ENCODE peak calls at places on chromosomes 6 and 20, in five cellular contexts. E, U, P, F and T are unnamed samples.

GRCh38 chr6:124573953-124574352 is 388.3 kb upstream of the RNF217 start:
- DNase-seq in U (no peak), P (no peak), E (no peak), F (no peak), T (no peak)

GRCh38 chr6:47534063-47534462 is 56.5 kb downstream of the CD2AP start:
- DNase-seq in P (no peak), U (no peak), F (no peak), E (no peak), T (no peak)

GRCh38 chr6:134714679-134715078 is 235.2 kb downstream of the ALDH8A1 start:
- DNase-seq in U (peak; percentile 54), P (no peak), F (no peak), E (no peak), T (no peak)

GRCh38 chr20:6504826-6505225 is 262.7 kb upstream of the BMP2 start:
- DNase-seq in P (no peak), F (no peak), U (no peak), E (no peak), T (no peak)

GRCh38 chr20:50399003-50399916 is 110.9 kb upstream of the PTPN1 start:
- DNase-seq in E (no peak), U (no peak), F (peak; percentile 94), P (peak; percentile 87), T (no peak)

GRCh38 chr6:33406161-33406560 is 4.7 kb upstream of the PHF1 start:
- DNase-seq in U (no peak), P (no peak), E (no peak), F (no peak), T (no peak)

GRCh38 chr6:43516367-43516696 is 394 bp downstream of the YIPF3 start:
- DNase-seq in U (no peak), F (no peak), E (no peak), P (no peak), T (no peak)

GRCh38 chr6:72151742-72152141 is 265.4 kb downstream of the RIMS1 start:
- DNase-seq in F (no peak), P (no peak), U (no peak), E (no peak), T (no peak)

GRCh38 chr20:50472693-50473610 is 37.2 kb upstream of the PTPN1 start:
- DNase-seq in E (no peak), P (no peak), U (no peak), F (no peak), T (no peak)

GRCh38 chr20:51413753-51414323 is 128.7 kb downstream of the NFATC2 start:
- DNase-seq in U (no peak), F (no peak), E (peak; percentile 54), P (no peak), T (no peak)

GRCh38 chr6:24923885-24924401 is 11.8 kb downstream of the RIPOR2 start:
- DNase-seq in F (no peak), U (no peak), E (no peak), P (no peak), T (no peak)

GRCh38 chr20:35171438-35171752 is 477 bp upstream of the PROCR start:
- DNase-seq in U (no peak), P (no peak), E (no peak), F (no peak), T (no peak)

GRCh38 chr20:58450259-58450658 is 61.2 kb downstream of the VAPB start:
- DNase-seq in U (no peak), F (no peak), P (no peak), E (no peak), T (no peak)
- TF ChIP-seq CTCF in U (no peak), F (no peak), P (no peak), E (no peak), T (no peak)

GRCh38 chr6:2744778-2745177 is 5.9 kb downstream of the MYLK4 start:
- DNase-seq in F (no peak), E (no peak), U (no peak), P (no peak), T (no peak)
- H3K27ac ChIP-seq in F (peak overlapping the region; percentile 76), E (no peak overlapping the region), U (peak overlapping the region; percentile 66), P (no peak overlapping the region), T (no peak overlapping the region)

DNA sequence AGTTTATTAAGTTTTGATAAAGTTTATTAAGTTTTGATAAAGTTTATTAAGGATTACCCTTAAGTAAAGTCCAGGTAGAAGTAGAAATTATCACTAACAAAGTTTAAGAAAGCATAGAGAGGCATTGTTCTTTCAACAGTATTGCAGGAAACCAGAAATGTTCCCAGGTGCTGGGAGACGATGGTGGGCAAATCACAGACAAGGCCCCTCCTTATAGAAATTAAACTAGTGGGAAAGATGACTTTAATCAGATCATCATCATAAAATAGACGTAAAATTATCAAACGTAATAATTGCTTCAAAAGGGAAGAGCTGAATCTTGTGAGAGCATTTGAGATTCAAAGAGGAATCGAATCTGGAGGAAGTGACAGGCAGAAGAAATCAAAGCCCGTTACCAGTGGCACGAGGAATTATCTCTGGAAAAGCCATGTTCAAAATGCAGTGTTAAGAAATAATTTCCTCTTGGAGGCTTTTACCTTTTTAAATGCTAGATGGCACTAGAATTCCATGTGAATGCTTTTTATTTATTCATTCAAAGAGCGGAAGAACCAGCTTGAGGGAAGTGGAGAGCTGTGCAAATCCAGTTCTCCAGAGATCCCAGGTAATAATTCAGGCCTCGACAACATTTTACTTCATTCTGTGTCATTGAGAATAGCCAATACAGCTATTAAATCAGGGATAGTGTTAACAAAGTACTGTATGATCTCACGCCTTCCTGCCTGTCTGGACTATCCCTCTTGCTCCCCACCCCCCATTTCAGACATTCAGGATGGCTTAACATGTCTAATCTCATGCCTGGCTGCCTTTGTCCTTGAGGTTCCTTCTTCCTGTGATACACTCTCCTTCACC is 1.0 kb upstream of the APMAP start:
- DNase-seq in P (no peak), E (no peak), F (peak; percentile 6), U (peak; percentile 67), T (no peak)
- TF ChIP-seq CTCF in P (no peak), E (no peak), F (peak; percentile 66), U (peak; percentile 40), T (peak; percentile 20)

DNA sequence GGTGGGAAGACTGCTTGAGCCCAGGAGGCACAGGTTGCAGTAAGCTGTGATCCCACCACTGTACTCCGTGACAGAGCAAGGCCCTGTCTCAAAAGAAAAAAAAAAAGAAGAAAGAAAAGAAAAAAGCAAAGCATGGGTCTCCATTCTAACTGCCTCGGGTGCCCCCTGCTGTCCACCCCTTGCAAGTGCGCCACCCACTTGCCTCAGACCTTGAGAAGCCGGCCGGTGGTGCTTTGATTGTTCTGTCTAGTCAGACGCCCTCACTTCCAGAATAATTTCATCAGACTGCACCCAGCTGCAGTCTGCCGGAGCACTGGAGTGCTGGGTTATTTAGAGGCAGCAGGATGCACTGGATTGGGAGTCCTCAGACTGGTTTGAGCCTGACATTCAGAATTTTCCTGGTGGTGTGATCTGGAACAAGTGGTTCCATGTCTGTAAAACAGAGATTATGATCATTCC is 17.6 kb upstream of the TM9SF4 start:
- DNase-seq in U (peak; percentile 88), F (peak; percentile 75), E (peak; percentile 76), P (peak; percentile 39), T (peak; percentile 65)
- H3K27ac ChIP-seq in U (no peak overlapping the region), F (no peak overlapping the region), E (no peak overlapping the region), P (no peak overlapping the region), T (no peak overlapping the region)

GRCh38 chr6:168616807-168617756 is 176.1 kb downstream of the SMOC2 start:
- DNase-seq in P (no peak), E (no peak), F (peak; percentile 66), U (no peak), T (peak; percentile 28)
- TF ChIP-seq CTCF in P (peak; percentile 34), E (no peak), F (peak; percentile 48), U (peak; percentile 9), T (no peak)

DNA sequence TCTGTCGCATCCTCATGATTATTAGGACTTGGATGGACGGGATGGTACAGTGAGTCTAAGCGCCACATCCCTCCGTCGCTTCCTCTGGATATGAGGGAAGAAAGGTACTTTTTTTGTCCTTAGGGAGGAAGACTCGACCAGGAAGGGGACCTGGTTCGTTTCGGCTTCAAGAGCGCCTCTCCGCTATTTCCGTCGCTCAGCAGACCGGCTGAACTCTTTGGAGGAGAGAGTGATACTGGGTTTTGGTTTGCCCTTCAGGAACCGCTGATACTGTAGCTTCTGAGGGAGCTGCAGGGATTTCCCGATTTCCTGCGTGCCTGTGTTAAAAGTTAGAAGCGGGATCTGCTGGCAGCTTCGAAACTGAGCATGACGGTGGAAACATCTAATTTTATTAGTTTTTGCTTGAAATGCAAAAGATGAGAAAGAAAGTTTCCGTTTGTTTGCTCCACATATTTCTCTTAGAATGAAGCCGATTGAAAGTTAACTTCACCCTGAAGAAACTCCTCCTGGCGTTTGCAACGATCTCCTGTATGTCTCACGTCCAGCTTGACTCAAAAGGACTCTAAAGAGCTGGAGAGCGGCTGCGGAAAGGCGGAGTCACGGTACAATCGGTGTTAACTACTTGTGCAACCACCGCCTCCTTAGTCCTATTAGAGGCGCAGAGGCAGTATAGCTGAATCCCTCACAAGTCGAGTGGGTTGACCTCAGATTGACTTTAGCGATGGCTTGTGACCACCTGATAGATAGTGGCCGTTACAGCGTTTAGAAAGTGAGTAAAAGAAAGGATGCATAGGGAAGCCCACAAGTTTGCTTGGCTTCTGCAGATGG is 129.4 kb downstream of the TRIM27 start:
- DNase-seq in P (no peak), U (peak; percentile 65), E (no peak), F (no peak), T (no peak)
- H3K27ac ChIP-seq in P (no peak overlapping the region), U (no peak overlapping the region), E (no peak overlapping the region), F (no peak overlapping the region), T (no peak overlapping the region)

GRCh38 chr6:159541296-159541695 is 151.7 kb downstream of the SOD2 start:
- DNase-seq in F (no peak), P (no peak), E (no peak), U (no peak), T (no peak)

GRCh38 chr6:159540883-159541282 is 152.2 kb downstream of the SOD2 start:
- DNase-seq in P (no peak), E (no peak), F (no peak), U (no peak), T (no peak)

GRCh38 chr6:159535629-159536028 is 157.4 kb downstream of the SOD2 start:
- DNase-seq in P (no peak), E (no peak), U (no peak), F (no peak), T (no peak)

GRCh38 chr6:159540152-159540551 is 152.9 kb downstream of the SOD2 start:
- DNase-seq in U (no peak), F (no peak), P (no peak), E (no peak), T (no peak)
- TF ChIP-seq CTCF in U (peak; percentile 31), F (no peak), P (no peak), E (no peak), T (no peak)

DNA sequence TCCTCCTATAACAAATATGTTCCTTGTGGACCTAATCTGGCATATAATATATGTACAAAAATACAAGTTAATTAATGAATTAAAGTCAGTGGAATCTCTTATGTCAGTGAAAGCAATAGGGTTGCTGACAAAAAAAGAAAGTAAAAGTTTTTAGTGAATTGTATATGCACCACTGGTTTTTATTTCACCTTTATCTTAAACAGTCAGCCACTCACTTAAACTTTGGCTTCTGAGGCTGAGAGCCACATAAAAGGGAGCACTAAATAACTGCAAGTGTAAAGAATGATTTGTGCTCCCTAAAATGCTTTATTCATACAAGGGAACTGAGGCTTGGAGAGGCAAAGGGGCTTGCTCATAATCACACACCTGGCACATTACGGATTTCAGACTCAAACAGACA is 9.9 kb upstream of the F13A1 start:
- DNase-seq in U (no peak), F (no peak), P (no peak), E (no peak), T (no peak)
- H3K27ac ChIP-seq in U (no peak overlapping the region), F (no peak overlapping the region), P (no peak overlapping the region), E (no peak overlapping the region), T (peak overlapping the region; percentile 59)

GRCh38 chr6:102907181-102907580 is 1513.7 kb downstream of the GRIK2 start:
- DNase-seq in P (no peak), U (no peak), E (no peak), F (no peak), T (no peak)
- TF ChIP-seq CTCF in P (no peak), U (no peak), E (no peak), F (no peak), T (no peak)

GRCh38 chr6:111114484-111114883 is 27.2 kb downstream of the SLC16A10 start:
- DNase-seq in E (no peak), P (no peak), U (peak; percentile 16), F (no peak), T (no peak)
- H3K27ac ChIP-seq in E (peak overlapping the region; percentile 31), P (no peak overlapping the region), U (no peak overlapping the region), F (peak overlapping the region; percentile 57), T (no peak overlapping the region)